ENCODE peak calls at places on chromosomes 2 and 18, in ten cellular contexts. A is spleen, L is lower lobe of right lung, E is H1, W is HCT116, B is bronchial epithelial cell, C is GM23338, K is K562, O is heart left ventricle, H is heart right ventricle. M is an unnamed sample.
A peak's percentile ranks its signal among the peaks of the same experiment; 100 is the strongest.

GRCh38 chr2:101806123-101806522 is 108.6 kb downstream of the MAP4K4 start:
- DNase-seq in L (no peak), W (peak; percentile 16), O (peak; percentile 28), E (no peak), H (no peak), B (peak; percentile 55), C (peak; percentile 67), K (peak; percentile 17), A (no peak), M (no peak)

GRCh38 chr2:143730155-143730949 is 601.1 kb downstream of the ARHGAP15 start:
- DNase-seq in B (peak; percentile 91), E (no peak), A (no peak), H (no peak), K (peak; percentile 14), C (no peak), L (no peak), W (no peak), O (no peak), M (no peak)

GRCh38 chr2:124919296-124919695 is 894.2 kb downstream of the CNTNAP5 start:
- DNase-seq in L (no peak), A (no peak), H (no peak), C (no peak), O (no peak), W (no peak), E (no peak), B (no peak), K (no peak), M (no peak)

GRCh38 chr2:161992526-161992925 is 81.5 kb downstream of the DPP4 start:
- DNase-seq in K (no peak), E (no peak), C (no peak), H (no peak), A (no peak), W (no peak), L (no peak), B (no peak), O (no peak), M (no peak)

GRCh38 chr2:111632661-111633060 is 251.3 kb downstream of the ANAPC1 start:
- DNase-seq in E (no peak), K (no peak), H (no peak), B (no peak), L (no peak), C (no peak), W (no peak), O (no peak), A (no peak), M (no peak)

GRCh38 chr2:148582679-148583511 is 61.7 kb upstream of the EPC2 start:
- DNase-seq in A (no peak), E (no peak), W (no peak), C (no peak), H (no peak), O (no peak), L (no peak), K (no peak), B (peak; percentile 54), M (no peak)

GRCh38 chr2:176612736-176613135 is 343.5 kb downstream of the MTX2 start:
- DNase-seq in W (no peak), A (no peak), L (no peak), B (peak; percentile 82), O (no peak), C (no peak), E (no peak), K (no peak), H (no peak), M (no peak)

GRCh38 chr2:145736901-145737300 is 1217.0 kb upstream of the ZEB2 start:
- DNase-seq in H (no peak), W (no peak), B (no peak), K (no peak), E (no peak), A (no peak), C (no peak), L (no peak), O (no peak), M (no peak)

GRCh38 chr2:18156421-18156820 is 278.0 kb downstream of the KCNS3 start:
- DNase-seq in A (no peak), K (no peak), W (no peak), H (no peak), L (no peak), O (no peak), C (no peak), E (no peak), B (no peak), M (no peak)

GRCh38 chr2:35530615-35531135 is 824.9 kb upstream of the CRIM1 start:
- DNase-seq in H (no peak), B (peak; percentile 62), L (no peak), C (no peak), K (no peak), E (no peak), W (no peak), O (no peak), A (no peak), M (no peak)

DNA sequence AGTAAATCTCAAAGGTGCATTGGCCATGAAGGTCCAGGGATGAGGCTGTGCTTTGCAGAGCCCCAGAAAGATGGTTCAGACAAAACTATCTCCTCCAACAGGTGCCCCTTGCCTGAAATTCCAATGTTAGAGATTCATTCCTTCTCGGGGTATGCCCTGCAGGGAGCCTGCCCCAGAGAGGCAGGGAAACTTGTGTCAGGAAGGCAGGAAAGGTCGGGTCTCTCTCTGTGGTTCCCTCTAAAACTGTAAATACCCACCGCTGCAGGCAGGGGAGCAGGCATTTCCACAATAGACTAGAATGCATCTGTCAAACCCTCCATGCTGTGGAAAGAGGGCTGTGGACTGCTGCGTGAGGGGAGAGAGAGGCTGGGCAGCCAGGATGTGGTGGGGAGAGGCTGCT is 207.8 kb upstream of the SMAD2 start:
- DNase-seq in C (peak; percentile 42), H (no peak), W (no peak), O (no peak), L (no peak), E (no peak), B (no peak), K (no peak), A (peak; percentile 39), M (no peak)
- TF ChIP-seq CTCF in C (no peak), H (no peak), W (no peak), O (no peak), L (no peak), E (no peak), B (no peak), K (no peak), A (no peak), M (no peak)

DNA sequence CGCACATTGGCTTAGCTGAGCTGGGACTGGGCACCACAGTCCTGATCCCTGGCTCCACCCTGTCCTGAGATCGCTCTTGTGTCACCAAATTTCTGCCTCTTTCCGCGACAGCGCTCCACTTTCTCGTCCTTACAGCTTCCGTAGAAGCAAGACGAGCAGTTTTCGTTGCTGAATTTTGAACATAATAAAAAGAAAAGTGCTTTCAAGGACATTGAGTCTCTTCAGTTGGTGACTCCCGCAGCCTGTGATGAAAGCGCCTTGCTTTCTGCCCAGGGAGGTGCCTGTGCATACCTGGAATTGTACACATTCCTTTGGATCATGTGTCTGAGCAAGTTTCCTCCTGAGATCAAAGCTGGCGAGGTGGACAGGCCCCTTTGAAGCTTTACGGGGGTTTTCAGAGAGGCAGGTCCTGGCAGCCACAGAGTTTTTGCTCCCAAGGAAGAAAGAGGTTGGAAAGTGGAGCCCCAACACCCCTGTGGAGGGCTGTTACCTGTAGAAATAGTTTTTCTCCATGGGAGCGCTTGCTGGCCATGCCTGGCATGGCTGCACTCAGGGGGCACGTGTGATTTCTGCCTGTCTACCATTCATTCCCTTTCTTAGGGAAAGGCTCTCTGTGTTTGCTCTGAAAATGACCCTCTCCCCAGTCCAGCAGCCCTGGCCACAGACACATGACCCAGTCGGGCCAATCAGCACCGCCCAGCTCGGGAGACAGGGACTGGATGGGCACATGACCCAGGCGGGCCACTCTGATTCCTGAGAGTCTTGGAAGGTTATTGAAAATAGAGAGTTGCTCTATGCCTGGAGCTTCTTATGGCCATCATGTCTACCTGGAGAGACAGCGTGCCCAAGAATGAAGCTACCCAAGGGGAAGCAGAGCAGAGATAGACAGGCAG is 115.6 kb upstream of the OTOS start:
- DNase-seq in H (no peak), E (no peak), B (peak; percentile 79), C (peak; percentile 69), O (no peak), L (peak; percentile 58), A (peak; percentile 56), W (no peak), K (no peak), M (no peak)
- H3K4me3 ChIP-seq in H (no peak overlapping the region), E (no peak overlapping the region), B (peak overlapping the region; percentile 19), C (no peak overlapping the region), O (no peak overlapping the region), L (peak overlapping the region; percentile 39), A (no peak overlapping the region), W (peak overlapping the region; percentile 57), K (no peak overlapping the region), M (no peak overlapping the region)

DNA sequence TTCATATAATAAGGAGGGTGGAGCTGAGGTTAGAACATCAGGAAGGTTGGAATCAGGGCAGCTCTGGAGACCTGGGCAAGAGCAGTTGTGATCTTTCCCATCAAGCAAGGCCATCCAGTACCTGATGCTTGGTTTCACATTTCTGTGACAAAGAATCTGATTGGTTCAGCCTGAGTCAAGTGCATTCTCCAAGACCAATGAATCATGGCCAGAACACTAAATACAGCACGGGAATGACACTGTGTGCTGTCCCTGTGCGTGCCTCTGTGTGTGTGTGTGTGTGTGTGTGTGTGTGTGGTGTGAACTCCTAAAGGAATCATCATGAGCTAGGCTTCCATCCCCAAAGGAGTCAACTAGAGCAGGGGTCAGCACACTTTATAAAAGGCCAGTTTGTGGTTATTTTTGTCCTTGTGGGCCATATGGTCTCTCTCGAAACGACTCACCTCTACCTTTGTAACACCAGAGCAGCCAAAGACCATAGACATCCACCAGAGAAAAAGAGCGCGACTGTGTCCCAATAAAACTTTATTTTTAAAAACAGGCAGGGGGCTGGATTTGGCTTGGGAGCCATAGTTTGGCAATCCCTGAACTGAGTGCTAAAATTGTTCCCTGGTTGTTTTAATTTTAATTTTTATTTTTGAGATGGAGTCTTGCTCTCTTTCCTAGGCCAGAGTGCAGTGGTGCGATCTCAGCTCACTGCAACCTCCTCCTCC is 99.7 kb downstream of the INHBB start:
- DNase-seq in L (no peak), C (no peak), O (no peak), B (peak; percentile 42), A (peak; percentile 10), W (peak; percentile 49), E (no peak), K (no peak), H (no peak), M (no peak)
- H3K27me3 ChIP-seq in L (peaks cover 34% of the 10 kb centered on the region), C (peaks cover 28% of the 10 kb centered on the region), O (peaks cover 32% of the 10 kb centered on the region), B (no peaks in the 10 kb centered on the region), A (peaks cover 30% of the 10 kb centered on the region), W (no peaks in the 10 kb centered on the region), E (peaks cover 40% of the 10 kb centered on the region), K (peaks cover 76% of the 10 kb centered on the region), H (peaks cover 35% of the 10 kb centered on the region), M (no peaks in the 10 kb centered on the region)

DNA sequence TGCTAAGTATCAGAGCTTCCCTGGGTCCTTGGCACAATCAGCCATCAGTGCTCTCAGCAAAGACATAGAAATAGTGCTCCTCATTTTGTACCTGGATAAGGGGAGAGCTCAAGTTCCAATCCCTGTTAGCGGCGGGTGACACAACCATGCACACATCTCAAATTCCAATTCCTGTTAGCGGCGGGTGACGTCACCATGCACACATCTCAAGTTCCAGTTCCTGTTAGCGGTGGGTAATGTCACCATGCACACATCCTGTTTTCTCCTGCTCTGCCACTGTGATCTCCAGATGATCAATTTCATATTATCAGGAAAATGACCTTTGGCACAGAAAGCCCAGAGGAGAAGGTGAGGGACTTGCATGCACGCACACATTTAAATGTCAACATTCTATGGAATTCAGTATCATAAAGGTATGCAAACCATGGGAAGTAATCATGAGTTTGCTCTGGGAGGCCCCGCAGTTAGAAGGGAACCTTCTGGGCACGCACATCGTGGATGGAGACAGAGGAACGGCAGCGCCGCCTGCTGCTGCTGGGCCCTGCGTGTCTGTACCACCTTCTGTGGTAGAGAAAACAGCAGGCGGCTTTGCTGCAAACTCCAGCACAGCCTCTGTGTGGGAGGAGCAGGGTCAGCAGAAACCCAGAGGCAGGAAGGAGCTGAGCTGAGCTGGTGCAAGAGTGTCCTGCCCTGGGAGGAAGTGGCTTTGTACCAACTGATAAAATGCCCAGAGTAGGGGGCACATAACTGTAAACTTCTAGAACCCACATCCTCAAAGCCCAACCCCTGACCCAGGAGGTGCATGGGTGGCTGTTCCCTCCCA is 77.8 kb downstream of the MBP start:
- DNase-seq in O (peak; percentile 80), A (peak; percentile 97), C (peak; percentile 56), H (peak; percentile 80), B (peak; percentile 83), K (peak; percentile 47), E (no peak), L (peak; percentile 92), W (no peak), M (peak; percentile 88)
- TF ChIP-seq CTCF in O (peak; percentile 56), A (peak; percentile 86), C (peak; percentile 58), H (peak; percentile 55), B (peak; percentile 81), K (peak; percentile 62), E (peak; percentile 60), L (peak; percentile 73), W (no peak), M (peak; percentile 96)